ENCODE peak calls at places on chromosomes 3 and 15, in six cellular contexts. O is Panc1; J is GM10248; T is MCF 10A; Z is CD4-positive, alpha-beta T cell; L is fibroblast of mammary gland. B is an unnamed sample.
A peak's percentile ranks its signal among the peaks of the same experiment; 100 is the strongest.

GRCh38 chr15:60591491-60592385 is 112.8 kb upstream of the ICE2 start:
- DNase-seq in O (no peak), L (no peak), Z (peak; percentile 43), T (no peak), J (peak; percentile 39), B (peak; percentile 22)

GRCh38 chr3:176359211-176359610 is 838.1 kb downstream of the TBL1XR1 start:
- DNase-seq in Z (no peak), T (no peak), L (no peak), J (no peak), O (no peak), B (no peak)

GRCh38 chr3:50138266-50139230 is 16.6 kb upstream of the SEMA3F start:
- DNase-seq in J (no peak), O (no peak), T (peak; percentile 34), Z (no peak), L (no peak), B (no peak)

GRCh38 chr3:20043825-20044224 is 3.6 kb downstream of the KAT2B start:
- DNase-seq in O (no peak), L (no peak), J (no peak), Z (no peak), T (no peak), B (no peak)

GRCh38 chr3:16534914-16535301 is 21.4 kb upstream of the RFTN1 start:
- DNase-seq in J (no peak), Z (no peak), T (no peak), L (no peak), O (no peak), B (no peak)

GRCh38 chr15:89971592-89971997 is 29.5 kb upstream of the ZNF710 start:
- DNase-seq in O (peak; percentile 30), Z (peak; percentile 17), L (peak; percentile 62), J (peak; percentile 73), T (peak; percentile 76), B (peak; percentile 51)

GRCh38 chr3:140091143-140091542 is 156.2 kb downstream of the CLSTN2 start:
- DNase-seq in T (peak; percentile 18), J (no peak), O (no peak), L (no peak), Z (no peak), B (no peak)

GRCh38 chr3:30751610-30752299 is 142.7 kb downstream of the GADL1 start:
- DNase-seq in Z (peak; percentile 52), L (peak; percentile 59), J (peak; percentile 9), O (no peak), T (peak; percentile 52), B (peak; percentile 32)

GRCh38 chr3:54983266-54983910 is 55.5 kb upstream of the LRTM1 start:
- DNase-seq in T (no peak), L (no peak), Z (no peak), O (no peak), J (no peak), B (no peak)

GRCh38 chr15:70701891-70702568 is 61.3 kb downstream of the UACA start:
- DNase-seq in J (no peak), Z (no peak), O (peak; percentile 75), T (peak; percentile 37), L (peak; percentile 76), B (peak; percentile 48)

GRCh38 chr15:85837881-85838280 is 43.2 kb upstream of the KLHL25 start:
- DNase-seq in Z (no peak), O (no peak), T (no peak), L (no peak), J (no peak), B (no peak)

GRCh38 chr3:72679540-72680198 is 168.6 kb downstream of the SHQ1 start:
- DNase-seq in L (peak; percentile 66), J (no peak), Z (no peak), O (no peak), T (no peak), B (peak; percentile 91)

GRCh38 chr3:160141485-160142185 is 83.6 kb upstream of the C3orf80 start:
- DNase-seq in L (peak; percentile 28), T (no peak), O (no peak), J (no peak), Z (no peak), B (no peak)

GRCh38 chr3:177836671-177837070 is 639.4 kb upstream of the TBL1XR1 start:
- DNase-seq in O (no peak), T (peak; percentile 65), Z (no peak), L (peak; percentile 74), J (no peak), B (peak; percentile 71)

GRCh38 chr3:27219127-27219860 is 149.9 kb downstream of the NEK10 start:
- DNase-seq in O (no peak), J (no peak), T (no peak), L (peak; percentile 41), Z (no peak), B (peak; percentile 45)

GRCh38 chr3:188274249-188274915 is 120.4 kb downstream of the LPP start:
- DNase-seq in T (no peak), L (peak; percentile 47), O (no peak), Z (no peak), J (no peak), B (peak; percentile 48)

GRCh38 chr3:192833177-192833890 is 84.3 kb downstream of the MB21D2 start:
- DNase-seq in T (peak; percentile 84), O (no peak), J (no peak), Z (no peak), L (peak; percentile 93), B (peak; percentile 87)

GRCh38 chr15:78004919-78005634 is 72.4 kb downstream of the TBC1D2B start:
- DNase-seq in J (no peak), T (peak; percentile 82), Z (no peak), O (no peak), L (peak; percentile 95), B (peak; percentile 92)
- TF ChIP-seq CTCF in J (no peak), T (no peak), Z (no peak), O (no peak), L (peak; percentile 44), B (peak; percentile 42)

GRCh38 chr3:126369490-126369889 is 12.3 kb upstream of the KLF15 start:
- DNase-seq in L (no peak), J (no peak), O (no peak), T (no peak), Z (no peak), B (no peak)

GRCh38 chr3:126364731-126365301 is 7.6 kb upstream of the KLF15 start:
- DNase-seq in L (no peak), Z (no peak), J (no peak), O (no peak), T (no peak), B (no peak)

GRCh38 chr3:126364130-126364695 is 7.0 kb upstream of the KLF15 start:
- DNase-seq in L (no peak), O (no peak), J (no peak), T (no peak), Z (no peak), B (no peak)

GRCh38 chr3:126367316-126367805 is 10.2 kb upstream of the KLF15 start:
- DNase-seq in Z (no peak), O (no peak), T (no peak), L (no peak), J (no peak), B (no peak)

GRCh38 chr3:126365351-126366274 is 8.4 kb upstream of the KLF15 start:
- DNase-seq in Z (no peak), L (no peak), O (no peak), J (no peak), T (no peak), B (no peak)
- TF ChIP-seq CTCF in Z (no peak), L (no peak), O (no peak), J (no peak), T (no peak), B (no peak)

GRCh38 chr3:41223078-41223477 is 23.8 kb downstream of the CTNNB1 start:
- DNase-seq in Z (no peak), O (no peak), T (no peak), L (no peak), J (no peak), B (no peak)

GRCh38 chr3:41222012-41222411 is 22.7 kb downstream of the CTNNB1 start:
- DNase-seq in O (no peak), L (no peak), Z (no peak), J (no peak), T (no peak), B (no peak)

GRCh38 chr3:41223691-41224090 is 24.4 kb downstream of the CTNNB1 start:
- DNase-seq in Z (no peak), L (no peak), O (no peak), J (no peak), T (no peak), B (no peak)

GRCh38 chr3:41222508-41222907 is 23.2 kb downstream of the CTNNB1 start:
- DNase-seq in Z (no peak), L (peak; percentile 77), J (no peak), O (no peak), T (peak; percentile 49), B (no peak)

DNA sequence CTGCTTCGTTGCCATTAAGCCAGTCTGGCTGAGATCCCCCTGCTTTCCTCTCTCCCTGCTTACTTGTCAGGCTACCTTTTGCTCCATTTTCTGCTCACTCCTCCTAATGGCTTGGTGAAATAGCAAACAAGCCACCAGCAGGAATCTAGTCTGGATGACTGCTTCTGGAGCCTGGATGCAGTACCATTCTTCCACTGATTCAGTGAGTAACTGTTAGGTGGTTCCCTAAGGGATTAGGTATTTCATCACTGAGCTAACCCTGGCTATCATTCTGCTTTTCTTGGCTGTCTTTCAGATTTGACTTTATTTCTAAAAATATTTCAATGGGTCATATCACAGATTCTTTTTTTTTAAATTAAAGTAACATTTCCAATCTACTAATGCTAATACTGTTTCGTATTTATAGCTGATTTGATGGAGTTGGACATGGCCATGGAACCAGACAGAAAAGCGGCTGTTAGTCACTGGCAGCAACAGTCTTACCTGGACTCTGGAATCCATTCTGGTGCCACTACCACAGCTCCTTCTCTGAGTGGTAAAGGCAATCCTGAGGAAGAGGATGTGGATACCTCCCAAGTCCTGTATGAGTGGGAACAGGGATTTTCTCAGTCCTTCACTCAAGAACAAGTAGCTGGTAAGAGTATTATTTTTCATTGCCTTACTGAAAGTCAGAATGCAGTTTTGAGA is 25.0 kb downstream of the CTNNB1 start:
- DNase-seq in Z (no peak), L (peak; percentile 96), J (no peak), O (no peak), T (peak; percentile 89), B (peak; percentile 88)
- TF ChIP-seq CTCF in Z (no peak), L (no peak), J (no peak), O (no peak), T (no peak), B (peak; percentile 21)

GRCh38 chr15:94036156-94036555 is 195.2 kb upstream of the MCTP2 start:
- DNase-seq in T (no peak), L (peak; percentile 22), O (no peak), J (no peak), Z (no peak), B (no peak)

GRCh38 chr15:94041731-94042130 is 189.6 kb upstream of the MCTP2 start:
- DNase-seq in Z (no peak), J (no peak), T (no peak), L (no peak), O (no peak), B (no peak)

GRCh38 chr15:94042163-94042954 is 189.0 kb upstream of the MCTP2 start:
- DNase-seq in L (peak; percentile 79), O (no peak), T (peak; percentile 22), Z (no peak), J (no peak), B (peak; percentile 63)

DNA sequence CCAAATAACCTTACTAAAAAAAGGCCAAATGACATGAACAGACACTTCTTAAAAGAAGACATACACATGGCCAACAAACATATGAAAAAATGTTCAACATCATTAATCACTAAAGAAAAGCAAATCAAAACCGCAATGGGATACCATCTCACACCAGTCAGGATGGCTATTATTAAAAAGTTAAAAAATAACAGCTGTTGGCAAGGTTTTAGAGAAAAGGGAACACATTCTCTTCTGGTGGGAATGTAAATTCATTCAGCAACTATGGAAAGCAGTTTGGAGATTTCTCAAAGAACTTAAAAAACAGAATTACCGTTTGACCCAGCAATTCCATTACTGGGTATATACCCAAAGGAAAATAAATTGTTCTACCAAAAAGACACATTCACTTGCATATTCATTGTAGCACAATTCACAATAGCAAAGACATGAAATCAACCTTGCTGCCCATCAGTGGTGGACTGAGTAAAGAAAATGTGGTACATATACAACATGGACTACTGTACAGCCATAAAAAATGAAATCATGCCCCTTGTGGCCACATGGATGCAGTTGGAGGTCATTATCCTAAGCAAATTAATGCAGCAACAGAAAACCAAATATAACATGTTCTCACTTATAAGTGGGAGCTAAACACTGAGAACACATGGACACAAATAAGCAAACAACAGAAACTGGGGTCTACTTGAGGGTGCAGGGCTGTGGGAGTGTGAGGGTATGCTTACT is 190.7 kb upstream of the MCTP2 start:
- DNase-seq in J (no peak), T (no peak), L (peak; percentile 22), O (no peak), Z (no peak), B (peak; percentile 78)
- TF ChIP-seq CTCF in J (no peak), T (no peak), L (peak; percentile 7), O (no peak), Z (no peak), B (peak; percentile 28)